ENCODE peak calls at places on chromosome 13, in ten cellular contexts. One of them, this sample, is unnamed.

GRCh38 chr13:94054159-94054558 is 425.3 kb downstream of the DCT start:
- DNase-seq in DMS53: no peak
- DNase-seq in occipital lobe: no peak
- DNase-seq in activated B cell treated with CpG ODN at 0.5 μM for 24 hours: no peak
- DNase-seq in cardiac muscle cell: peak
- DNase-seq in choroid plexus epithelial cell: no peak
- DNase-seq in astrocyte of the spinal cord: no peak
- DNase-seq in aorta: no peak
- DNase-seq in HuH-7: no peak
- DNase-seq in progenitor cell of endocrine pancreas: no peak
- DNase-seq in this sample: no peak

GRCh38 chr13:30865131-30866009 is 40.7 kb upstream of the MEDAG start:
- DNase-seq in DMS53: peak
- DNase-seq in occipital lobe: peak
- DNase-seq in activated B cell treated with CpG ODN at 0.5 μM for 24 hours: peak
- DNase-seq in cardiac muscle cell: peak
- DNase-seq in choroid plexus epithelial cell: peak
- DNase-seq in astrocyte of the spinal cord: peak
- DNase-seq in aorta: peak
- DNase-seq in HuH-7: peak
- DNase-seq in progenitor cell of endocrine pancreas: peak
- DNase-seq in this sample: peak

GRCh38 chr13:25876256-25876655 is 175.6 kb downstream of the SHISA2 start:
- DNase-seq in DMS53: no peak
- DNase-seq in occipital lobe: no peak
- DNase-seq in activated B cell treated with CpG ODN at 0.5 μM for 24 hours: no peak
- DNase-seq in cardiac muscle cell: no peak
- DNase-seq in choroid plexus epithelial cell: no peak
- DNase-seq in astrocyte of the spinal cord: no peak
- DNase-seq in aorta: no peak
- DNase-seq in HuH-7: no peak
- DNase-seq in progenitor cell of endocrine pancreas: no peak
- DNase-seq in this sample: no peak

GRCh38 chr13:79679334-79679733 is 198.4 kb downstream of the NDFIP2 start:
- DNase-seq in DMS53: peak
- DNase-seq in occipital lobe: peak
- DNase-seq in activated B cell treated with CpG ODN at 0.5 μM for 24 hours: no peak
- DNase-seq in cardiac muscle cell: peak
- DNase-seq in choroid plexus epithelial cell: peak
- DNase-seq in astrocyte of the spinal cord: peak
- DNase-seq in aorta: peak
- DNase-seq in HuH-7: peak
- DNase-seq in progenitor cell of endocrine pancreas: peak
- DNase-seq in this sample: peak

GRCh38 chr13:60135344-60135743 is 28.4 kb downstream of the DIAPH3 start:
- DNase-seq in DMS53: no peak
- DNase-seq in occipital lobe: no peak
- DNase-seq in activated B cell treated with CpG ODN at 0.5 μM for 24 hours: no peak
- DNase-seq in cardiac muscle cell: no peak
- DNase-seq in choroid plexus epithelial cell: no peak
- DNase-seq in astrocyte of the spinal cord: no peak
- DNase-seq in aorta: no peak
- DNase-seq in HuH-7: no peak
- DNase-seq in progenitor cell of endocrine pancreas: no peak
- DNase-seq in this sample: no peak

GRCh38 chr13:112713517-112714253 is 23.8 kb downstream of the ATP11A start:
- DNase-seq in DMS53: no peak
- DNase-seq in occipital lobe: no peak
- DNase-seq in activated B cell treated with CpG ODN at 0.5 μM for 24 hours: no peak
- DNase-seq in cardiac muscle cell: no peak
- DNase-seq in choroid plexus epithelial cell: no peak
- DNase-seq in astrocyte of the spinal cord: no peak
- DNase-seq in aorta: no peak
- DNase-seq in HuH-7: no peak
- DNase-seq in progenitor cell of endocrine pancreas: no peak
- DNase-seq in this sample: peak

GRCh38 chr13:109985871-109986270 is 199.5 kb upstream of the IRS2 start:
- DNase-seq in DMS53: no peak
- DNase-seq in occipital lobe: no peak
- DNase-seq in activated B cell treated with CpG ODN at 0.5 μM for 24 hours: no peak
- DNase-seq in cardiac muscle cell: no peak
- DNase-seq in choroid plexus epithelial cell: no peak
- DNase-seq in astrocyte of the spinal cord: no peak
- DNase-seq in aorta: no peak
- DNase-seq in HuH-7: no peak
- DNase-seq in progenitor cell of endocrine pancreas: no peak
- DNase-seq in this sample: no peak

GRCh38 chr13:79745141-79745540 is 264.2 kb downstream of the NDFIP2 start:
- DNase-seq in DMS53: no peak
- DNase-seq in occipital lobe: no peak
- DNase-seq in activated B cell treated with CpG ODN at 0.5 μM for 24 hours: no peak
- DNase-seq in cardiac muscle cell: peak
- DNase-seq in choroid plexus epithelial cell: no peak
- DNase-seq in astrocyte of the spinal cord: no peak
- DNase-seq in aorta: no peak
- DNase-seq in HuH-7: no peak
- DNase-seq in progenitor cell of endocrine pancreas: no peak
- DNase-seq in this sample: no peak

GRCh38 chr13:53028637-53029121 is at the start of gene OLFM4:
- DNase-seq in DMS53: no peak
- DNase-seq in occipital lobe: no peak
- DNase-seq in activated B cell treated with CpG ODN at 0.5 μM for 24 hours: no peak
- DNase-seq in cardiac muscle cell: no peak
- DNase-seq in choroid plexus epithelial cell: no peak
- DNase-seq in astrocyte of the spinal cord: no peak
- DNase-seq in aorta: no peak
- DNase-seq in HuH-7: no peak
- DNase-seq in progenitor cell of endocrine pancreas: no peak
- DNase-seq in this sample: no peak

GRCh38 chr13:30874111-30874510 is 32.0 kb upstream of the MEDAG start:
- DNase-seq in DMS53: no peak
- DNase-seq in occipital lobe: no peak
- DNase-seq in activated B cell treated with CpG ODN at 0.5 μM for 24 hours: no peak
- DNase-seq in cardiac muscle cell: no peak
- DNase-seq in choroid plexus epithelial cell: no peak
- DNase-seq in astrocyte of the spinal cord: no peak
- DNase-seq in aorta: no peak
- DNase-seq in HuH-7: no peak
- DNase-seq in progenitor cell of endocrine pancreas: no peak
- DNase-seq in this sample: no peak

GRCh38 chr13:41546372-41547252 is 89.3 kb downstream of the RGCC start:
- DNase-seq in DMS53: no peak
- DNase-seq in occipital lobe: no peak
- DNase-seq in activated B cell treated with CpG ODN at 0.5 μM for 24 hours: no peak
- DNase-seq in cardiac muscle cell: no peak
- DNase-seq in choroid plexus epithelial cell: peak
- DNase-seq in astrocyte of the spinal cord: peak
- DNase-seq in aorta: no peak
- DNase-seq in HuH-7: no peak
- DNase-seq in progenitor cell of endocrine pancreas: no peak
- DNase-seq in this sample: no peak

GRCh38 chr13:67134322-67135129 is 95.6 kb downstream of the PCDH9 start:
- DNase-seq in DMS53: peak
- DNase-seq in occipital lobe: no peak
- DNase-seq in activated B cell treated with CpG ODN at 0.5 μM for 24 hours: no peak
- DNase-seq in cardiac muscle cell: no peak
- DNase-seq in choroid plexus epithelial cell: peak
- DNase-seq in astrocyte of the spinal cord: peak
- DNase-seq in aorta: no peak
- DNase-seq in HuH-7: no peak
- DNase-seq in progenitor cell of endocrine pancreas: no peak
- DNase-seq in this sample: no peak

GRCh38 chr13:21148557-21149258 is 27.6 kb downstream of the SKA3 start:
- DNase-seq in DMS53: no peak
- DNase-seq in occipital lobe: no peak
- DNase-seq in activated B cell treated with CpG ODN at 0.5 μM for 24 hours: no peak
- DNase-seq in cardiac muscle cell: no peak
- DNase-seq in choroid plexus epithelial cell: no peak
- DNase-seq in astrocyte of the spinal cord: no peak
- DNase-seq in aorta: no peak
- DNase-seq in HuH-7: no peak
- DNase-seq in progenitor cell of endocrine pancreas: no peak
- DNase-seq in this sample: no peak

GRCh38 chr13:74082741-74083160 is 51.5 kb downstream of the KLF12 start:
- DNase-seq in DMS53: no peak
- DNase-seq in occipital lobe: no peak
- DNase-seq in activated B cell treated with CpG ODN at 0.5 μM for 24 hours: no peak
- DNase-seq in cardiac muscle cell: no peak
- DNase-seq in choroid plexus epithelial cell: no peak
- DNase-seq in astrocyte of the spinal cord: no peak
- DNase-seq in aorta: no peak
- DNase-seq in HuH-7: peak
- DNase-seq in progenitor cell of endocrine pancreas: no peak
- DNase-seq in this sample: no peak

GRCh38 chr13:45500492-45501174 is 35.9 kb downstream of the COG3 start:
- DNase-seq in DMS53: peak
- DNase-seq in occipital lobe: no peak
- DNase-seq in activated B cell treated with CpG ODN at 0.5 μM for 24 hours: no peak
- DNase-seq in cardiac muscle cell: no peak
- DNase-seq in choroid plexus epithelial cell: peak
- DNase-seq in astrocyte of the spinal cord: peak
- DNase-seq in aorta: no peak
- DNase-seq in HuH-7: no peak
- DNase-seq in progenitor cell of endocrine pancreas: no peak
- DNase-seq in this sample: no peak

GRCh38 chr13:101242720-101243119 is 173.6 kb downstream of the NALCN start:
- DNase-seq in DMS53: no peak
- DNase-seq in occipital lobe: no peak
- DNase-seq in activated B cell treated with CpG ODN at 0.5 μM for 24 hours: no peak
- DNase-seq in cardiac muscle cell: no peak
- DNase-seq in choroid plexus epithelial cell: peak
- DNase-seq in astrocyte of the spinal cord: peak
- DNase-seq in aorta: no peak
- DNase-seq in HuH-7: no peak
- DNase-seq in progenitor cell of endocrine pancreas: no peak
- DNase-seq in this sample: no peak

GRCh38 chr13:67158903-67159302 is 71.2 kb downstream of the PCDH9 start:
- DNase-seq in DMS53: no peak
- DNase-seq in occipital lobe: no peak
- DNase-seq in activated B cell treated with CpG ODN at 0.5 μM for 24 hours: no peak
- DNase-seq in cardiac muscle cell: no peak
- DNase-seq in choroid plexus epithelial cell: no peak
- DNase-seq in astrocyte of the spinal cord: no peak
- DNase-seq in aorta: no peak
- DNase-seq in HuH-7: no peak
- DNase-seq in progenitor cell of endocrine pancreas: no peak
- DNase-seq in this sample: no peak

GRCh38 chr13:108213946-108214345 is 1.4 kb downstream of the LIG4 start:
- DNase-seq in DMS53: peak
- DNase-seq in occipital lobe: no peak
- DNase-seq in activated B cell treated with CpG ODN at 0.5 μM for 24 hours: no peak
- DNase-seq in cardiac muscle cell: no peak
- DNase-seq in choroid plexus epithelial cell: no peak
- DNase-seq in astrocyte of the spinal cord: no peak
- DNase-seq in aorta: no peak
- DNase-seq in HuH-7: no peak
- DNase-seq in progenitor cell of endocrine pancreas: no peak
- DNase-seq in this sample: no peak

GRCh38 chr13:81487151-81487550 is 1146.2 kb upstream of the SPRY2 start:
- DNase-seq in DMS53: peak
- DNase-seq in occipital lobe: no peak
- DNase-seq in activated B cell treated with CpG ODN at 0.5 μM for 24 hours: no peak
- DNase-seq in cardiac muscle cell: peak
- DNase-seq in choroid plexus epithelial cell: peak
- DNase-seq in astrocyte of the spinal cord: peak
- DNase-seq in aorta: no peak
- DNase-seq in HuH-7: peak
- DNase-seq in progenitor cell of endocrine pancreas: no peak
- DNase-seq in this sample: no peak

GRCh38 chr13:109271991-109272454 is 514.4 kb downstream of the IRS2 start:
- DNase-seq in DMS53: no peak
- DNase-seq in occipital lobe: no peak
- DNase-seq in activated B cell treated with CpG ODN at 0.5 μM for 24 hours: no peak
- DNase-seq in cardiac muscle cell: no peak
- DNase-seq in choroid plexus epithelial cell: peak
- DNase-seq in astrocyte of the spinal cord: peak
- DNase-seq in aorta: no peak
- DNase-seq in HuH-7: no peak
- DNase-seq in progenitor cell of endocrine pancreas: no peak
- DNase-seq in this sample: no peak

GRCh38 chr13:43448605-43449004 is 338.2 kb downstream of the ENOX1 start:
- DNase-seq in DMS53: no peak
- DNase-seq in occipital lobe: no peak
- DNase-seq in activated B cell treated with CpG ODN at 0.5 μM for 24 hours: no peak
- DNase-seq in cardiac muscle cell: no peak
- DNase-seq in choroid plexus epithelial cell: no peak
- DNase-seq in astrocyte of the spinal cord: peak
- DNase-seq in aorta: no peak
- DNase-seq in HuH-7: no peak
- DNase-seq in progenitor cell of endocrine pancreas: no peak
- DNase-seq in this sample: no peak

GRCh38 chr13:36819811-36820140 is 754 bp downstream of the RFXAP start:
- DNase-seq in DMS53: peak
- DNase-seq in occipital lobe: peak
- DNase-seq in activated B cell treated with CpG ODN at 0.5 μM for 24 hours: no peak
- DNase-seq in cardiac muscle cell: peak
- DNase-seq in choroid plexus epithelial cell: peak
- DNase-seq in astrocyte of the spinal cord: peak
- DNase-seq in aorta: no peak
- DNase-seq in HuH-7: peak
- DNase-seq in progenitor cell of endocrine pancreas: no peak
- DNase-seq in this sample: no peak

GRCh38 chr13:45398862-45399261 is 19.3 kb downstream of the SLC25A30 start:
- DNase-seq in DMS53: no peak
- DNase-seq in occipital lobe: no peak
- DNase-seq in activated B cell treated with CpG ODN at 0.5 μM for 24 hours: no peak
- DNase-seq in cardiac muscle cell: no peak
- DNase-seq in choroid plexus epithelial cell: no peak
- DNase-seq in astrocyte of the spinal cord: no peak
- DNase-seq in aorta: no peak
- DNase-seq in HuH-7: no peak
- DNase-seq in progenitor cell of endocrine pancreas: no peak
- DNase-seq in this sample: no peak